ENCODE peak calls at places on chromosomes 5 and 9, in nine cellular contexts. N is NB4, D is lower lobe of right lung, O is stomach, F is GM12878, E is heart left ventricle, B is AG10803, W is A549, R is right atrium auricular region. G is an unnamed sample.

GRCh38 chr5:144487761-144488160 is 317.1 kb downstream of the KCTD16 start:
- DNase-seq in N (no peak), D (no peak), O (no peak), F (no peak), E (no peak), B (no peak), W (no peak), R (no peak), G (no peak)

GRCh38 chr5:151123897-151124751 is 33.5 kb downstream of the ANXA6 start:
- DNase-seq in N (no peak), D (no peak), O (peak; percentile 85), F (peak; percentile 88), E (peak; percentile 60), B (peak; percentile 17), W (peak; percentile 20), R (peak; percentile 78), G (peak; percentile 32)

GRCh38 chr5:126961702-126962101 is 68.7 kb downstream of the MARCHF3 start:
- DNase-seq in N (peak; percentile 33), D (no peak), O (no peak), F (no peak), E (no peak), B (no peak), W (no peak), R (no peak), G (no peak)

GRCh38 chr9:99725852-99726251 is 95.8 kb upstream of the NR4A3 start:
- DNase-seq in N (no peak), D (no peak), O (no peak), F (no peak), E (no peak), B (no peak), W (no peak), R (no peak), G (no peak)

GRCh38 chr5:168879929-168880328 is 300.8 kb upstream of the PANK3 start:
- DNase-seq in N (peak; percentile 91), D (no peak), O (no peak), F (peak; percentile 83), E (peak; percentile 39), B (peak; percentile 48), W (no peak), R (no peak), G (no peak)

GRCh38 chr9:120730661-120731514 is 16.6 kb upstream of the MEGF9 start:
- DNase-seq in N (no peak), D (peak; percentile 82), O (peak; percentile 84), F (no peak), E (no peak), B (peak; percentile 95), W (no peak), R (peak; percentile 62), G (peak; percentile 93)

GRCh38 chr9:68934319-68934644 is 79.6 kb downstream of the PRKACG start:
- DNase-seq in N (no peak), D (no peak), O (no peak), F (no peak), E (no peak), B (no peak), W (no peak), R (no peak), G (no peak)

GRCh38 chr5:513216-514100 is 10.8 kb downstream of the SLC9A3 start:
- DNase-seq in N (peak; percentile 53), D (no peak), O (no peak), F (no peak), E (no peak), B (no peak), W (no peak), R (no peak), G (no peak)

GRCh38 chr9:137272241-137273094 is 5.1 kb upstream of the TOR4A start:
- DNase-seq in N (no peak), D (no peak), O (no peak), F (no peak), E (peak; percentile 6), B (no peak), W (no peak), R (no peak), G (no peak)

GRCh38 chr5:32465076-32465475 is 20.5 kb upstream of the ZFR start:
- DNase-seq in N (peak; percentile 20), D (no peak), O (no peak), F (no peak), E (no peak), B (no peak), W (no peak), R (no peak), G (no peak)

GRCh38 chr9:76323481-76323880 is 70.7 kb downstream of the RFK start:
- DNase-seq in N (no peak), D (no peak), O (no peak), F (no peak), E (no peak), B (no peak), W (no peak), R (no peak), G (no peak)

GRCh38 chr5:170441385-170441784 is 52.2 kb upstream of the KCNMB1 start:
- DNase-seq in N (no peak), D (no peak), O (no peak), F (no peak), E (no peak), B (no peak), W (no peak), R (peak; percentile 42), G (no peak)

GRCh38 chr5:67648201-67648671 is 451.6 kb upstream of the CD180 start:
- DNase-seq in N (no peak), D (peak; percentile 63), O (peak; percentile 30), F (no peak), E (peak; percentile 75), B (peak; percentile 95), W (no peak), R (peak; percentile 79), G (peak; percentile 97)

GRCh38 chr9:107246259-107247254 is 36.5 kb upstream of the RAD23B start:
- DNase-seq in N (peak; percentile 20), D (no peak), O (no peak), F (no peak), E (no peak), B (no peak), W (no peak), R (no peak), G (peak; percentile 15)

GRCh38 chr5:176853151-176853793 is 42.9 kb downstream of the UNC5A start:
- DNase-seq in N (no peak), D (no peak), O (no peak), F (no peak), E (no peak), B (no peak), W (no peak), R (no peak), G (no peak)

GRCh38 chr9:2132484-2133082 is 117.4 kb downstream of the SMARCA2 start:
- DNase-seq in N (peak; percentile 57), D (no peak), O (no peak), F (no peak), E (no peak), B (peak; percentile 65), W (peak; percentile 34), R (no peak), G (peak; percentile 53)

GRCh38 chr5:73964352-73964751 is 338.4 kb downstream of the ARHGEF28 start:
- DNase-seq in N (no peak), D (no peak), O (no peak), F (no peak), E (no peak), B (no peak), W (no peak), R (no peak), G (no peak)
- TF ChIP-seq CTCF in N (no peak), D (no peak), O (no peak), F (no peak), E (no peak), B (no peak), W (no peak), R (no peak), G (no peak)

DNA sequence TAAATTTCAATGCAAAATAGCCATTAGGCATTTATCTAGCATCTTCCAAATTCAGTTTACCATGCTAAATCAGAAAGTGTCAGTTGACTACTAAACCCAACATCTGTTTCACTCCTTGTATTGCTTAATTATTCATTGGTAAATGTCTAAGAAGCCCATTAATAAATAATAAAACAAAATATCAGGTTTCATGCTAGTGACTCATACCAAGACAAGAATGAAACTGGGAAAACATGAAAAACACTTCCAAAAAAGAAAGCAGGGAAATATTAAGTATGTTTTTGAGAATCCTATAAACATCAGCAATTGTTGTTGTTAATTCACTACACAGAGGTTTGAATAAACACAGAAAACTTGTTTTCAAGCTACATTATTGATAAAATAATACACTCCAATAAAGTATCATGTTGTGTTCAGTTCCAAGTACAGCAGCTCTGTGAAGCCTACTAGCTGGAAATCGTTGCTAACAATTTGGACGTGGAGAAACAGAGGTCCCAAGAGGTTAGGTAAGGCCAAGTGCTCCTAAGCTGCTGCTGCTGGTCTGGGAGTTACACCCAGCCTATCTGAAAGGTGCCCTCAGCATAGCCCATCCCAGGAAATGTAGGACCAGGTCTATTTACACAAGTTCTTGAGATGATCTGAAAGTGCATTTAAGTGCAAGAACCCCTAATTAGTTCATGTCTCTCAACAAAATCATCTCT is 78.8 kb downstream of the GNAQ start:
- DNase-seq in N (peak; percentile 36), D (no peak), O (no peak), F (no peak), E (no peak), B (peak; percentile 54), W (no peak), R (no peak), G (peak; percentile 60)
- H3K4me3 ChIP-seq in N (no peak overlapping the region), D (no peak overlapping the region), O (no peak overlapping the region), F (no peak overlapping the region), E (no peak overlapping the region), B (no peak overlapping the region), W (no peak overlapping the region), R (no peak overlapping the region), G (no peak overlapping the region)

DNA sequence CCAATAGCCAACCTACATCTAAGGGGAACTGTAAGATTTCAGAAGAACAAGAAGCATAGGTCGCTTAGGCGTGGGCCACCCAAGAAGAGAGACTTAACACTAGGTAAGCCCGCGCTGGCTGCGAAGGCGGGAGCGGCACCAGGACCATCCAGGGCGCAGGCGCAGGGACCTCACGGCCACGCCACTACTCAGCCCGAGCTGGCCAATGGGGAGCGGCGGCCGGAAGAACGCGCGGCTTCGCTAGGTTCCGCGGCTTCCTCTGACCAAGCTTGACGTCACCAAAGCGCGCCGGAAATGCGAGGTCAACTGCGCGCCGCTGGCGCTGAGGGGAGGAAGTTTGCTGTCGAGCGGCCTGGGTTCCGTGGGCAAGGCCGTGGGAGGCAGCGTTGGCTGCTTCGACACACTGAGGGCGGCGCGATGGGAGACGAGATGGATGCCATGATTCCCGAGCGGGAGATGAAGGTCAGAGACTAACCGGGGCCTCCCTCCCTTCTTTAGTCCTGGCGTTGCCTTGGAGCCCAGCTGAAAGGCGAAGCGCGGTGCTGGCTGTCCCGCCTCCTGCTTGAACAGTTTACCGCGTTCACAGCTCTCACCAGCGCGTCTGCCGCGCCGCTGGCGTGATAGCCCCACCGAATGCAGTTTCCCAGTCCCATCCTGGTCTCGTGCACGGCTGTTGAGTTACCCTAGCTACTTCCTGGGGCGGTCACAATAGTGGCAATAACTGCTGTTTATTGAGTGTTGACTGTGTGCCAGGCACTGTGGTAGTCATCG is at the start of gene NUP214:
- DNase-seq in N (peak; percentile 98), D (peak; percentile 100), O (peak; percentile 100), F (peak; percentile 88), E (peak; percentile 99), B (peak; percentile 96), W (peak; percentile 96), R (peak; percentile 98), G (peak; percentile 98)
- TF ChIP-seq CTCF in N (no peak), D (no peak), O (peak; percentile 35), F (no peak), E (no peak), B (no peak), W (no peak), R (peak; percentile 15), G (no peak)

DNA sequence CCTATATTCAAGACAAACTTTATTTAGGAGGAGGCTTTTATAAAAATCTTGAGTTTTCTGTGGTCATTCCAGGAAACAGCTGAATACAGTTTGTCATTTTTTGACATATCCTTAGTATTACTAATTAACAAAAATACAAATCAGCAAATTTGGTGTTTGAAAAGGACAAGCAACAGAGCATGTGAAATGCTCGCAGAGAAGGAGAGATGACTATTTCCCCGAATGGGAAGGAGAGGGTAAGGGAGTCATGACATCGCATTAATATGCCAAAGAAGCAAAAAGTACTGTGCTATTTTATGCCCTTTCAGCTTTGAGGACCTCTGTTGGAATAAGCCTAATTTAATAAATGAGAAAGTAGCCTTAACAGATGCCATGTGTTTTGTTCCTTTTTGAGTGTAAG is 1.8 kb downstream of the SMIM15 start:
- DNase-seq in N (no peak), D (no peak), O (no peak), F (no peak), E (no peak), B (no peak), W (no peak), R (no peak), G (no peak)
- H3K4me3 ChIP-seq in N (no peak overlapping the region), D (no peak overlapping the region), O (peak overlapping the region; percentile 58), F (peak overlapping the region; percentile 73), E (no peak overlapping the region), B (no peak overlapping the region), W (no peak overlapping the region), R (no peak overlapping the region), G (no peak overlapping the region)

G was measured in astrocyte of the spinal cord.